ENCODE peak calls at places on chromosome 1, in nine cellular contexts. R is cardiac muscle cell; I is uterus; W is WERI-Rb-1; J is gastrocnemius medialis; K is heart left ventricle; P is esophagus squamous epithelium; U is CD8-positive, alpha-beta T cell; B is right atrium auricular region. F is an unnamed sample. For H3K9me3, the result is how much of the 10 kb centered on the place peaks cover.

GRCh38 chr1:77228836-77229235 is 9.6 kb upstream of the PIGK start:
- DNase-seq in R (no peak), I (no peak), W (no peak), J (no peak), K (no peak), P (no peak), U (no peak), B (no peak), F (no peak)

GRCh38 chr1:230631477-230631876 is 10.8 kb upstream of the COG2 start:
- DNase-seq in R (no peak), I (no peak), W (no peak), J (no peak), K (no peak), P (no peak), U (no peak), B (no peak), F (no peak)

GRCh38 chr1:75745276-75745675 is 20.8 kb downstream of the ACADM start:
- DNase-seq in R (no peak), I (no peak), W (no peak), J (no peak), K (no peak), P (no peak), U (no peak), B (no peak), F (no peak)

GRCh38 chr1:234535763-234536515 is 57.0 kb upstream of the TARBP1 start:
- DNase-seq in R (peak), I (peak), W (no peak), J (peak), K (peak), P (no peak), U (no peak), B (peak), F (no peak)

GRCh38 chr1:222844108-222844779 is 29.4 kb downstream of the DISP1 start:
- DNase-seq in R (peak), I (no peak), W (no peak), J (no peak), K (no peak), P (no peak), U (no peak), B (no peak), F (no peak)

GRCh38 chr1:184052194-184052559 is 647 bp downstream of the TSEN15 start:
- DNase-seq in R (peak), I (no peak), W (no peak), J (no peak), K (no peak), P (no peak), U (no peak), B (no peak), F (no peak)

GRCh38 chr1:23555225-23555801 is 4.0 kb downstream of the ID3 start:
- DNase-seq in R (peak), I (no peak), W (no peak), J (peak), K (peak), P (no peak), U (no peak), B (no peak), F (peak)

GRCh38 chr1:2050793-2051682 is 827 bp downstream of the PRKCZ start:
- DNase-seq in R (no peak), I (no peak), W (no peak), J (no peak), K (no peak), P (no peak), U (peak), B (no peak), F (peak)

GRCh38 chr1:58590019-58590418 is 13.0 kb upstream of the TACSTD2 start:
- DNase-seq in R (no peak), I (no peak), W (no peak), J (no peak), K (no peak), P (no peak), U (no peak), B (no peak), F (no peak)

GRCh38 chr1:243598433-243598832 is 251.6 kb downstream of the AKT3 start:
- DNase-seq in R (peak), I (no peak), W (no peak), J (no peak), K (no peak), P (no peak), U (peak), B (no peak), F (no peak)

GRCh38 chr1:149995927-149996326 is 14.6 kb downstream of the OTUD7B start:
- DNase-seq in R (no peak), I (no peak), W (no peak), J (no peak), K (no peak), P (no peak), U (no peak), B (no peak), F (no peak)

GRCh38 chr1:238469146-238469601 is 578.5 kb upstream of the ZP4 start:
- DNase-seq in R (peak), I (no peak), W (no peak), J (no peak), K (no peak), P (no peak), U (no peak), B (no peak), F (no peak)

GRCh38 chr1:58396150-58396549 is 150.4 kb downstream of the OMA1 start:
- DNase-seq in R (no peak), I (no peak), W (no peak), J (no peak), K (no peak), P (no peak), U (no peak), B (no peak), F (no peak)

GRCh38 chr1:107817909-107818308 is 147.1 kb downstream of the VAV3 start:
- DNase-seq in R (no peak), I (no peak), W (no peak), J (no peak), K (no peak), P (no peak), U (no peak), B (no peak), F (no peak)

GRCh38 chr1:235018720-235019444 is 109.8 kb downstream of the TOMM20 start:
- DNase-seq in R (no peak), I (no peak), W (peak), J (no peak), K (no peak), P (no peak), U (no peak), B (no peak), F (no peak)

GRCh38 chr1:232974971-232975370 is 24.6 kb downstream of the NTPCR start:
- DNase-seq in R (peak), I (no peak), W (no peak), J (no peak), K (no peak), P (no peak), U (no peak), B (peak), F (no peak)

GRCh38 chr1:180227843-180228647 is 2.0 kb upstream of the LHX4 start:
- DNase-seq in R (no peak), I (no peak), W (no peak), J (no peak), K (no peak), P (no peak), U (no peak), B (no peak), F (no peak)

GRCh38 chr1:242187816-242188215 is 188.9 kb upstream of the MAP1LC3C start:
- DNase-seq in R (no peak), I (no peak), W (no peak), J (no peak), K (no peak), P (no peak), U (no peak), B (no peak), F (no peak)

GRCh38 chr1:169724168-169724567 is 9.7 kb downstream of the SELE start:
- DNase-seq in R (no peak), I (no peak), W (no peak), J (no peak), K (no peak), P (no peak), U (no peak), B (no peak), F (no peak)

GRCh38 chr1:207862241-207862787 is 48.6 kb downstream of the CD34 start:
- DNase-seq in R (no peak), I (no peak), W (no peak), J (no peak), K (no peak), P (no peak), U (no peak), B (no peak), F (no peak)

GRCh38 chr1:52532732-52533327 is 20.1 kb downstream of the TUT4 start:
- DNase-seq in R (no peak), I (no peak), W (no peak), J (no peak), K (no peak), P (no peak), U (no peak), B (no peak), F (no peak)

GRCh38 chr1:52532247-52532646 is 20.6 kb downstream of the TUT4 start:
- DNase-seq in R (no peak), I (no peak), W (no peak), J (no peak), K (no peak), P (no peak), U (no peak), B (no peak), F (no peak)

GRCh38 chr1:52534928-52535764 is 17.7 kb downstream of the TUT4 start:
- DNase-seq in R (no peak), I (no peak), W (no peak), J (no peak), K (no peak), P (no peak), U (no peak), B (no peak), F (no peak)

GRCh38 chr1:52531473-52531872 is 21.4 kb downstream of the TUT4 start:
- DNase-seq in R (no peak), I (no peak), W (no peak), J (no peak), K (no peak), P (no peak), U (no peak), B (no peak), F (no peak)

GRCh38 chr1:52533710-52534109 is 19.2 kb downstream of the TUT4 start:
- DNase-seq in R (no peak), I (no peak), W (no peak), J (no peak), K (no peak), P (no peak), U (no peak), B (no peak), F (no peak)
- H3K9me3 ChIP-seq in R (under half), I (under half), W (under half), J (under half), K (under half), P (under half), U (under half), B (under half), F (under half)

DNA sequence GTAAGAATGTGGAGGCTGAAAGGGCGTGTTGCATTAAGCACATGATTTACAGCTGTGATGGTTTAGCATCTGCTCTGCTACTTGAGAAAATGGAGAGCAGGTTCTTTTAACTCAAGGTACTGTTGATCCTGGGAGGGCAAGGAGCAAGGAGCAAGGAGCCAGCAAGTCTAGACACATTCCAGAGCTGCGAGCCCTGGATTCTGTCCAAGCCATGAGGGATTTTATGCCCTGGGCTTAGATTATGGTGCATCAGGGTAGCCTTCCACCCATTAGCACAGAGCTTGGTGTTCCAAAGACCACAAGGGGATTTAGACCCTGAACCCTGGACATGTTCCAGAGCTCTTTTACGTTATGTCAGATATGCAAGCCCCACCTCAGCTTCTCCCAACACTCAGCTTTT is 2.0 kb upstream of the OR14I1 start:
- DNase-seq in R (no peak), I (no peak), W (no peak), J (no peak), K (no peak), P (no peak), U (no peak), B (no peak), F (no peak)
- H3K9me3 ChIP-seq in R (under half), I (under half), W (under half), J (under half), K (under half), P (under half), U (under half), B (under half), F (half or more)

GRCh38 chr1:20212099-20212684 is 25.9 kb upstream of the PLA2G2C start:
- DNase-seq in R (no peak), I (no peak), W (no peak), J (no peak), K (no peak), P (no peak), U (no peak), B (no peak), F (no peak)

GRCh38 chr1:20211511-20211931 is 25.2 kb upstream of the PLA2G2C start:
- DNase-seq in R (no peak), I (no peak), W (no peak), J (no peak), K (no peak), P (no peak), U (no peak), B (no peak), F (no peak)

GRCh38 chr1:20212685-20213331 is 26.5 kb upstream of the PLA2G2C start:
- DNase-seq in R (peak), I (peak), W (peak), J (peak), K (peak), P (no peak), U (peak), B (peak), F (peak)

GRCh38 chr1:20209471-20209870 is 23.2 kb upstream of the PLA2G2C start:
- DNase-seq in R (no peak), I (no peak), W (no peak), J (no peak), K (no peak), P (no peak), U (no peak), B (no peak), F (no peak)

GRCh38 chr1:20210736-20211405 is 24.6 kb upstream of the PLA2G2C start:
- DNase-seq in R (no peak), I (no peak), W (no peak), J (no peak), K (no peak), P (no peak), U (no peak), B (no peak), F (no peak)
- H3K9me3 ChIP-seq in R (under half), I (under half), W (under half), J (under half), K (under half), P (under half), U (under half), B (under half), F (under half)

GRCh38 chr1:187948170-187948794 is 1119.5 kb downstream of the PLA2G4A start:
- DNase-seq in R (no peak), I (no peak), W (no peak), J (no peak), K (no peak), P (no peak), U (no peak), B (no peak), F (no peak)
- H3K9me3 ChIP-seq in R (under half), I (under half), W (under half), J (under half), K (under half), P (under half), U (under half), B (under half), F (under half)

GRCh38 chr1:247184254-247184653 is 12.4 kb upstream of the ZNF124 start:
- DNase-seq in R (no peak), I (no peak), W (no peak), J (no peak), K (no peak), P (no peak), U (no peak), B (no peak), F (no peak)
- H3K9me3 ChIP-seq in R (under half), I (under half), W (under half), J (under half), K (half or more), P (under half), U (under half), B (under half), F (under half)

GRCh38 chr1:228547464-228547792 is 60.2 kb downstream of the RNF187 start:
- DNase-seq in R (no peak), I (no peak), W (no peak), J (no peak), K (no peak), P (no peak), U (no peak), B (no peak), F (no peak)
- H3K9me3 ChIP-seq in R (under half), I (under half), W (under half), J (under half), K (under half), P (under half), U (under half), B (under half), F (under half)